ENCODE peak calls at places on chromosomes 13 and 19, in six cellular contexts. G is stomach; E is H9; Y is CD4-positive, alpha-beta T cell; I is IMR-90; V is fibroblast of pulmonary artery. R is an unnamed sample.

GRCh38 chr19:966481-967088 is 17.6 kb upstream of the WDR18 start:
- DNase-seq in G (no peak), V (no peak), I (no peak), Y (no peak), E (no peak), R (no peak)

GRCh38 chr19:49165111-49165750 is 7.6 kb downstream of the TRPM4 start:
- DNase-seq in E (no peak), V (no peak), Y (no peak), G (peak; percentile 66), I (no peak), R (no peak)

GRCh38 chr13:50543767-50544166 is 299.7 kb downstream of the DLEU7 start:
- DNase-seq in Y (no peak), E (no peak), I (peak; percentile 91), G (no peak), V (peak; percentile 72), R (no peak)

GRCh38 chr19:35248310-35249145 is at the start of gene LSR:
- DNase-seq in I (no peak), Y (peak; percentile 81), G (peak; percentile 94), V (no peak), E (peak; percentile 95), R (peak; percentile 89)

GRCh38 chr13:51435002-51435578 is 17.7 kb downstream of the INTS6 start:
- DNase-seq in Y (no peak), G (no peak), V (peak; percentile 57), E (no peak), I (peak; percentile 49), R (no peak)

GRCh38 chr19:28705008-28705407 is 507.9 kb downstream of the UQCRFS1 start:
- DNase-seq in Y (no peak), E (no peak), V (peak; percentile 80), G (no peak), I (peak; percentile 62), R (no peak)

GRCh38 chr19:41994521-41994971 is 516 bp upstream of the ATP1A3 start:
- DNase-seq in I (no peak), G (no peak), V (no peak), Y (no peak), E (no peak), R (no peak)

GRCh38 chr13:35014606-35015005 is 72.5 kb downstream of the NBEA start:
- DNase-seq in E (peak; percentile 38), V (no peak), G (no peak), Y (no peak), I (no peak), R (no peak)

GRCh38 chr13:86000546-86000945 is 201.3 kb upstream of the SLITRK6 start:
- DNase-seq in E (no peak), G (no peak), Y (no peak), V (no peak), I (no peak), R (no peak)

GRCh38 chr19:54430306-54431254 is 15.3 kb downstream of the TTYH1 start:
- DNase-seq in E (peak; percentile 85), G (no peak), V (peak; percentile 40), Y (peak; percentile 23), I (no peak), R (no peak)

GRCh38 chr13:49443327-49443688 is 556 bp downstream of the CAB39L start:
- DNase-seq in I (peak; percentile 35), V (peak; percentile 44), E (no peak), G (no peak), Y (no peak), R (no peak)

GRCh38 chr13:101706651-101707050 is 254.2 kb downstream of the ITGBL1 start:
- DNase-seq in G (no peak), I (peak; percentile 94), Y (no peak), V (peak; percentile 81), E (no peak), R (peak; percentile 50)

GRCh38 chr13:39884166-39884565 is 228.7 kb downstream of the COG6 start:
- DNase-seq in V (no peak), G (no peak), Y (no peak), I (no peak), E (no peak), R (no peak)

GRCh38 chr19:15412832-15413231 is 6.0 kb downstream of the AKAP8L start:
- DNase-seq in I (no peak), G (no peak), V (no peak), E (no peak), Y (no peak), R (no peak)

GRCh38 chr19:23273022-23273593 is 22.9 kb upstream of the ZNF724 start:
- DNase-seq in G (no peak), V (no peak), E (no peak), Y (no peak), I (no peak), R (no peak)

GRCh38 chr19:23273594-23274412 is 23.6 kb upstream of the ZNF724 start:
- DNase-seq in E (peak; percentile 96), Y (peak; percentile 80), V (peak; percentile 89), I (peak; percentile 85), G (peak; percentile 93), R (peak; percentile 94)
- TF ChIP-seq CTCF in E (no peak), Y (no peak), V (no peak), I (no peak), G (no peak), R (no peak)

DNA sequence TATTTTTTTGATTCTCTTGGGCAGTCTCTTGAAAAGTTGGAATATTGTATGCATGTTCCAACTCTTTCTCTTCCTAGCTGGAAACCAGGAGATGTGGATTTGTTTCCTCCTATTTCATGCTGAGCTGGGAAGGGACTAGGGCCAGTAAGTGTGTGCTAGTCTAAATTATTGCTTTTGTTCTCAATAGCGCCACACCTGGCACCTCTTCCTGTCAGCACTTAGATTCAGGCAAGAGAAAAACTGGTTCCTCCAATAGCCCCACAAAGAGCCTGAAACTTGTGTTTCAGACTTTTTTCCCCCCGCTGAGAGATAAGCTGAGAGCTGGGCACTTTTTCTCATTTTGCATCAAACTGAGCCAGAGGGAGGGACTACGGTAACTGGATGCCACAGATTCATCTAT is 353.4 kb downstream of the OLFM4 start:
- DNase-seq in I (no peak), G (no peak), V (no peak), Y (no peak), E (peak; percentile 61), R (no peak)
- TF ChIP-seq CTCF in I (no peak), G (no peak), V (no peak), Y (no peak), E (peak; percentile 64), R (no peak)

GRCh38 chr19:3047307-3048189 is 14.7 kb downstream of the TLE5 start:
- DNase-seq in I (peak; percentile 63), G (peak; percentile 87), E (peak; percentile 85), Y (peak; percentile 58), V (peak; percentile 71), R (peak; percentile 94)
- TF ChIP-seq CTCF in I (no peak), G (no peak), E (no peak), Y (no peak), V (no peak), R (no peak)

GRCh38 chr19:45575216-45575615 is 9.4 kb downstream of the OPA3 start:
- DNase-seq in V (no peak), G (no peak), Y (no peak), E (no peak), I (no peak), R (no peak)

GRCh38 chr19:45578861-45579260 is 5.7 kb downstream of the OPA3 start:
- DNase-seq in I (no peak), G (no peak), Y (no peak), V (no peak), E (no peak), R (no peak)

GRCh38 chr19:45576682-45577081 is 7.9 kb downstream of the OPA3 start:
- DNase-seq in Y (no peak), E (no peak), V (no peak), I (no peak), G (no peak), R (no peak)

GRCh38 chr19:45574526-45574925 is 10.1 kb downstream of the OPA3 start:
- DNase-seq in I (no peak), Y (no peak), G (no peak), V (no peak), E (no peak), R (no peak)

DNA sequence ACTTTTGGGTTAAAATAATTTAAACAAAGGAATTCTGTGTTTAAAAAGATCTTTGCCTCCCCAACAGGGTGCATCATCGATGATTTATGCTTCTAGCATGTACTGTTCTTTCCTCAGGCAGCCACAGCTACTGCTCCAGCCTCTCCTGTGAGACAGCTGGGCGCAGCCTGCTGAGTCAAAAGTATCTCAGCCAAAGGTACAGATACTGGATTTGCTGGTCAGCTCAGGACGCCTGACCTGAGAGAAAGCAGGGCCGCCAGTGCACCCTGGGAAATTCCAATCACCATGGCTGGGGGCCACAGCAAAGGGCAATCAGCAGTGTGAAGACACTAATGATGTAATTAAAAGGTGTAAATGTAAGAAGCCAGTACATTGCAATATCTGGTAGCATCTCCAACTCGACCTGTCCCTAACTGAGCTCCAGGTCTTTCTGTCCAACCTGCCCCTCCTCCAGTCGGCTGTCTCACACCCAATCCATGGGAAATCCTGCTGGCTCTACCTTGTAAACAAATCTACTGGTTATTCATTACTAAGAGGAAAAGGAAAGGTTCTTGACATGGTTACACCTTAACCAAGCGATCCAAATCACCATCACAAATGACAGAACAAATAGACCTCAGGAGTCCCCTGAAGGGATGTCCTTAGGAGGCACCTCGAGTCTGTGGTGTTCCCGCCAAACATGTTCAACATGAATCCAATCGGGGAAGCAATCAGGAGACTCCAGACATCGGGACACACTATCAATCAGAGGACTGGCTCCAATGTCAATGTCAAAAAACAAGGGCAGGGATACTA is 7.3 kb downstream of the OPA3 start:
- DNase-seq in Y (no peak), G (peak; percentile 71), E (no peak), V (peak; percentile 87), I (peak; percentile 95), R (no peak)
- TF ChIP-seq CTCF in Y (no peak), G (no peak), E (no peak), V (no peak), I (no peak), R (no peak)